ENCODE peak calls at places on chromosomes 3 and 15, in eight cellular contexts. J is SK-N-MC, A is sigmoid colon, L is HL-60, Q is transverse colon, F is GM12891, U is GM23338, G is upper lobe of left lung. M is an unnamed sample.
A peak's percentile ranks its signal among the peaks of the same experiment; 100 is the strongest.

GRCh38 chr3:14947105-14947885 is at the start of gene NR2C2:
- DNase-seq in Q (peak; percentile 91), L (peak; percentile 44), F (peak; percentile 83), G (peak; percentile 99), U (peak; percentile 85), J (no peak), A (peak; percentile 94), M (peak; percentile 81)

GRCh38 chr3:126063358-126063965 is 20.5 kb downstream of the SLC41A3 start:
- DNase-seq in L (no peak), A (no peak), U (no peak), G (no peak), Q (no peak), J (no peak), F (no peak), M (no peak)

GRCh38 chr3:159764211-159765024 is 224.2 kb upstream of the IL12A start:
- DNase-seq in F (peak; percentile 38), U (no peak), G (peak; percentile 88), A (peak; percentile 89), L (no peak), Q (peak; percentile 53), J (no peak), M (no peak)

GRCh38 chr15:65049418-65049840 is 4.2 kb downstream of the SLC51B start:
- DNase-seq in G (peak; percentile 86), A (peak; percentile 94), F (peak; percentile 89), L (peak; percentile 82), U (peak; percentile 98), J (peak; percentile 86), Q (peak; percentile 89), M (peak; percentile 89)

GRCh38 chr3:58999779-59000170 is 50.0 kb downstream of the CFAP20DC start:
- DNase-seq in J (no peak), Q (no peak), F (no peak), A (no peak), U (no peak), L (no peak), G (no peak), M (no peak)

GRCh38 chr3:69740103-69741021 is 1.1 kb downstream of the MITF start:
- DNase-seq in J (no peak), G (peak; percentile 92), F (no peak), Q (peak; percentile 59), U (peak; percentile 88), L (no peak), A (peak; percentile 68), M (peak; percentile 42)

GRCh38 chr15:99251436-99251821 is at the start of gene LRRC28:
- DNase-seq in L (no peak), A (no peak), Q (no peak), G (peak; percentile 98), J (no peak), U (no peak), F (no peak), M (no peak)

GRCh38 chr3:118587847-118588246 is 446.8 kb downstream of the IGSF11 start:
- DNase-seq in U (no peak), F (no peak), Q (no peak), A (no peak), L (no peak), J (no peak), G (no peak), M (no peak)

GRCh38 chr3:143433787-143434378 is 314.3 kb downstream of the CHST2 start:
- DNase-seq in G (no peak), F (no peak), Q (no peak), L (no peak), A (no peak), J (no peak), U (peak; percentile 77), M (no peak)

GRCh38 chr3:183924956-183925355 is 40.3 kb upstream of the PARL start:
- DNase-seq in F (no peak), L (no peak), U (no peak), A (no peak), Q (no peak), G (no peak), J (no peak), M (no peak)

GRCh38 chr3:73791356-73791755 is 166.6 kb upstream of the PDZRN3 start:
- DNase-seq in A (no peak), L (no peak), F (no peak), Q (no peak), G (no peak), J (no peak), U (no peak), M (no peak)

GRCh38 chr3:73766599-73767378 is 142.0 kb upstream of the PDZRN3 start:
- DNase-seq in G (no peak), L (no peak), F (no peak), J (peak; percentile 80), Q (no peak), A (peak; percentile 66), U (peak; percentile 3), M (no peak)

GRCh38 chr3:48318831-48319512 is 14.5 kb downstream of the SPINK8 start:
- DNase-seq in Q (no peak), A (no peak), F (no peak), G (no peak), U (no peak), L (no peak), J (no peak), M (no peak)

GRCh38 chr3:167031364-167032049 is 348.6 kb downstream of the ZBBX start:
- DNase-seq in A (no peak), Q (no peak), F (no peak), J (peak; percentile 16), L (no peak), G (no peak), U (peak; percentile 17), M (no peak)

GRCh38 chr15:90902996-90903732 is at the start of gene MAN2A2:
- DNase-seq in G (peak; percentile 94), F (peak; percentile 89), L (peak; percentile 72), A (no peak), J (no peak), Q (peak; percentile 78), U (peak; percentile 70), M (peak; percentile 38)

GRCh38 chr15:90902656-90902995 is 476 bp upstream of the MAN2A2 start:
- DNase-seq in L (no peak), J (no peak), A (no peak), F (no peak), G (peak; percentile 93), Q (no peak), U (no peak), M (no peak)

GRCh38 chr15:90904746-90905145 is 1.6 kb downstream of the MAN2A2 start:
- DNase-seq in F (no peak), L (no peak), U (no peak), Q (no peak), J (no peak), A (no peak), G (no peak), M (no peak)

GRCh38 chr15:90903733-90904536 is 833 bp downstream of the MAN2A2 start:
- DNase-seq in A (no peak), U (peak; percentile 79), F (no peak), Q (peak; percentile 45), G (no peak), L (no peak), J (no peak), M (no peak)

GRCh38 chr15:90901799-90902655 is 1.1 kb upstream of the MAN2A2 start:
- DNase-seq in J (no peak), Q (peak; percentile 82), A (peak; percentile 88), U (peak; percentile 87), L (peak; percentile 72), F (peak; percentile 92), G (peak; percentile 95), M (peak; percentile 79)
- TF ChIP-seq POLR2AphosphoS5 in J (peak; percentile 63), Q (peak; percentile 54), A (peak; percentile 78), U (no peak), L (peak; percentile 65), F (peak; percentile 42), G (peak; percentile 53), M (peak; percentile 47)

DNA sequence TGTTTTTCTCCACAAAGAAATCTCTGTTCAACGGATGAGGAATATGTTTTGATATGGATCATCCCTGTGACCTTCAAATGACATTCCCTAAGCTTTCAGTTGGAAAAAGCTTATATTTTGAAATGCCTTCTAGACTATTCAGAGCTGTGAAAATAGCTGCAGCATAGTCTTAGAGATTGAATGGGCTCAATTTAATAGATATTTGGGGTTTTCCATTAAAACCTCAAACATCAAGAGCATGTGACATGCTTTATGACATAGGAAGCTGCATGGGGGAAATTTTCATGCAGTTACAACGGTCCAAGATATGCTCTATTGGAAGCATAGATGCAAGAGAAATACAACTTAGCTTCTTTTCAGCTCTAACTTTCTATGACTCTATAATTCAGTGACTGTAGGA is 102.8 kb downstream of the LSAMP start:
- DNase-seq in A (no peak), Q (no peak), J (no peak), G (no peak), L (no peak), U (no peak), F (no peak), M (no peak)
- TF ChIP-seq POLR2AphosphoS5 in A (no peak), Q (no peak), J (no peak), G (no peak), L (no peak), U (no peak), F (no peak), M (no peak)

GRCh38 chr3:13424111-13424844 is 4.2 kb upstream of the NUP210 start:
- DNase-seq in L (no peak), U (no peak), F (no peak), A (no peak), J (no peak), Q (no peak), G (no peak), M (no peak)

GRCh38 chr3:13424865-13425605 is 4.9 kb upstream of the NUP210 start:
- DNase-seq in Q (no peak), U (no peak), A (no peak), J (no peak), L (no peak), F (no peak), G (no peak), M (no peak)

GRCh38 chr3:13425692-13426091 is 5.6 kb upstream of the NUP210 start:
- DNase-seq in J (no peak), G (no peak), F (no peak), U (no peak), A (no peak), L (no peak), Q (no peak), M (no peak)

GRCh38 chr3:13427662-13428603 is 7.8 kb upstream of the NUP210 start:
- DNase-seq in G (no peak), Q (no peak), U (no peak), L (no peak), F (no peak), J (no peak), A (no peak), M (no peak)

GRCh38 chr3:13426591-13426990 is 6.5 kb upstream of the NUP210 start:
- DNase-seq in L (no peak), J (no peak), U (no peak), A (no peak), G (no peak), F (no peak), Q (no peak), M (no peak)
- TF ChIP-seq POLR2AphosphoS5 in L (no peak), J (no peak), U (no peak), A (no peak), G (no peak), F (no peak), Q (no peak), M (no peak)

DNA sequence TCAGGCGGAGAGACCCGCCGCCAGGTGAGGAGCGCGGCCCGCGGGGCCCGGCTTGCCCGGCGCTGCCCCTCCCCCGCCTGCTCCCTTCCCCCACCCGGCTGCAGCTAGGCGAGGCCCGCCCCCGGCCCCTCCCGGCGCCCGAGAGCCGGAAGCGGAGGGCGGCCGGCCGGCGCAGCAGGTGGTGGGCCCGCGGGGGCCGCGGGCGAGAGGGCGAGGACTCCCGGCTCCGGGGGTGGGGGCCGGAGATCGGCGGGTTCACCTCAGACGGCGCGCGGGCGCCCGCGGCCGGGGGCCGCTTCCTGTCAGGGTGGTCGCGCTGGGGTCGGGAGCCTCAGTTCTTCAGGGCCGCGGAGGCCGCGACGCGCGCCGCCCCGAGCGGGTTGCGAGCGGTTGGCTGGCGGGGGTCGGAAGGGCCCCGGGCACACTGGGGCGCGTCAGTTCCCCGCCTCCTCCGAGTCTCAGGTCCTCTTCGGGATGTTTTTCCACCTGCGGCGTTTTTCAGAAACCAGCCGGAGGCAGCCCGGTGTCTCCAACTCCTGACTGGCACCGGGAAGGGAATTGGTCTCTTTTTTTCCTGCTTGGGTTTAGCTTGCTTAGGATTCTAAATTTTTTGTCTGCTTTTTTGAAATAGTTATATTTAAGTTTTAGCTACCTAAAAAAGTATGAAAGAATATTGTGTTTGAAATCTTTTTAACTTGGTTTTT is 462 bp downstream of the ZFAND6 start:
- DNase-seq in Q (peak; percentile 48), U (peak; percentile 83), L (no peak), G (peak; percentile 96), A (peak; percentile 68), J (no peak), F (peak; percentile 59), M (peak; percentile 39)
- TF ChIP-seq POLR2AphosphoS5 in Q (no peak), U (no peak), L (no peak), G (no peak), A (no peak), J (no peak), F (no peak), M (no peak)

M was measured in prostate gland.